ENCODE peak calls at places on chromosomes 12 and 14, in four cellular contexts. Q, X, I and F are unnamed samples.

GRCh38 chr12:110370732-110371141 is 32.8 kb downstream of the ANAPC7 start:
- DNase-seq in I (no peak), X (no peak), Q (no peak), F (no peak)

GRCh38 chr12:104695453-104696148 is 238.9 kb downstream of the CHST11 start:
- DNase-seq in X (no peak), I (no peak), Q (no peak), F (peak; percentile 73)

GRCh38 chr14:87187787-87188186 is 805.2 kb downstream of the GALC start:
- DNase-seq in I (no peak), Q (no peak), X (no peak), F (no peak)

GRCh38 chr14:36905272-36906046 is 243.8 kb downstream of the PAX9 start:
- DNase-seq in I (no peak), X (no peak), Q (no peak), F (no peak)

GRCh38 chr14:38627163-38627562 is 371.3 kb upstream of the CLEC14A start:
- DNase-seq in I (no peak), X (no peak), Q (no peak), F (no peak)

GRCh38 chr12:66725031-66725430 is 46.2 kb upstream of the GRIP1 start:
- DNase-seq in Q (no peak), X (no peak), I (no peak), F (no peak)

GRCh38 chr14:59688224-59689170 is 111.9 kb upstream of the CCDC175 start:
- DNase-seq in Q (peak; percentile 76), X (peak; percentile 38), I (peak; percentile 20), F (no peak)

GRCh38 chr12:27709932-27710591 is 570 bp upstream of the MRPS35 start:
- DNase-seq in X (no peak), I (peak; percentile 66), Q (peak; percentile 47), F (peak; percentile 9)

GRCh38 chr12:104285740-104286537 is 17.6 kb upstream of the EID3 start:
- DNase-seq in X (no peak), Q (no peak), I (no peak), F (no peak)

GRCh38 chr12:79151956-79152355 is 287.4 kb downstream of the SYT1 start:
- DNase-seq in X (no peak), I (no peak), Q (no peak), F (no peak)

GRCh38 chr12:103392722-103393121 is 103.0 kb downstream of the C12orf42 start:
- DNase-seq in I (no peak), Q (no peak), X (no peak), F (peak; percentile 79)

GRCh38 chr14:49766839-49767238 is 1.1 kb upstream of the KLHDC2 start:
- DNase-seq in I (no peak), X (peak; percentile 17), Q (no peak), F (no peak)

GRCh38 chr12:68224613-68225285 is 861 bp downstream of the IL26 start:
- DNase-seq in X (no peak), Q (no peak), I (no peak), F (no peak)

GRCh38 chr12:89472508-89472907 is 52.1 kb downstream of the GALNT4 start:
- DNase-seq in Q (no peak), X (no peak), I (no peak), F (no peak)

GRCh38 chr14:93787465-93788306 is 599 bp downstream of the PRIMA1 start:
- DNase-seq in X (no peak), Q (peak; percentile 76), I (no peak), F (no peak)

GRCh38 chr12:19206493-19207077 is 77.1 kb downstream of the PLEKHA5 start:
- DNase-seq in I (no peak), Q (no peak), X (no peak), F (no peak)

GRCh38 chr12:65787056-65787855 is 37.0 kb upstream of the HMGA2 start:
- DNase-seq in X (no peak), I (no peak), Q (no peak), F (no peak)

GRCh38 chr12:113271853-113272561 is 50.7 kb downstream of the TPCN1 start:
- DNase-seq in Q (no peak), X (peak; percentile 67), I (peak; percentile 74), F (no peak)

GRCh38 chr12:111444314-111444705 is 38.6 kb downstream of the SH2B3 start:
- DNase-seq in X (no peak), Q (no peak), I (no peak), F (peak; percentile 86)

GRCh38 chr12:132427177-132427725 is 62.7 kb upstream of the FBRSL1 start:
- DNase-seq in Q (no peak), X (no peak), I (no peak), F (no peak)

GRCh38 chr12:117360551-117361311 is 695 bp downstream of the NOS1 start:
- DNase-seq in Q (peak; percentile 81), I (no peak), X (peak; percentile 71), F (no peak)

GRCh38 chr14:25006961-25007795 is 42.8 kb downstream of the STXBP6 start:
- DNase-seq in Q (no peak), I (peak; percentile 70), X (no peak), F (no peak)

GRCh38 chr14:30264161-30264560 is 294.8 kb upstream of the G2E3 start:
- DNase-seq in Q (no peak), X (no peak), I (no peak), F (no peak)

GRCh38 chr12:15350643-15351042 is 28.3 kb downstream of the PTPRO start:
- DNase-seq in I (no peak), Q (no peak), X (no peak), F (no peak)

GRCh38 chr12:19382111-19382526 is 57.2 kb upstream of the AEBP2 start:
- DNase-seq in X (no peak), Q (no peak), I (peak; percentile 9), F (peak; percentile 46)

GRCh38 chr12:94289551-94290312 is 141.4 kb downstream of the PLXNC1 start:
- DNase-seq in X (no peak), I (no peak), Q (peak; percentile 31), F (no peak)

GRCh38 chr14:69763761-69764510 is 3.0 kb upstream of the SRSF5 start:
- DNase-seq in I (no peak), X (no peak), Q (no peak), F (no peak)

GRCh38 chr12:14390885-14391530 is 25.5 kb downstream of the ATF7IP start:
- DNase-seq in I (no peak), X (no peak), Q (no peak), F (no peak)

GRCh38 chr12:2820432-2820831 is 8.0 kb downstream of the ITFG2 start:
- DNase-seq in I (no peak), X (no peak), Q (no peak), F (no peak)

GRCh38 chr12:47080725-47081502 is 1.2 kb upstream of the AMIGO2 start:
- DNase-seq in I (no peak), X (no peak), Q (no peak), F (no peak)
- TF ChIP-seq TCF12 in I (no peak), X (no peak), Q (no peak), F (no peak)

GRCh38 chr12:3988519-3989217 is 115.5 kb upstream of the PARP11 start:
- DNase-seq in I (no peak), X (no peak), Q (no peak), F (peak; percentile 36)
- TF ChIP-seq TCF12 in I (no peak), X (no peak), Q (no peak), F (no peak)

DNA sequence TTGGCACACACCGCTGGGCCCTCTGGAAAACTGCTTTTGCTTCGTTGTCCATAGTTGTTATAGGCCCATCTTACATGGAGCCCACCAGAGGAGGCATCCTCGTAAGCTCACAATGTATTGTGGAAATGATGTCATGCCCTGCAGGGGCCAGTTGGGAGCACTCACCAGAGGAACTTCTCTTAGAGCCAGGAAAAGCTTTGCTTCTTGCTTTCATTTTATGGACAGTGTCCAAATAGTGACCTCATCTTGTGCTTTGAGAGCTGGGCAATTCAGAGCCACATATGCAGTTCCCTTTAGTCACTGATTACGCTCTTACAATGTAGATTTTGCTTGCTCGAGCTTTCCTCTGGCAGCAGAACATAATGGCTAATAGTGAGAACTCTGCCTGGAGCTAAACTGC is 275.6 kb downstream of the AACS start:
- DNase-seq in X (no peak), Q (no peak), I (peak; percentile 3), F (no peak)
- TF ChIP-seq TCF12 in X (no peak), Q (no peak), I (no peak), F (no peak)

DNA sequence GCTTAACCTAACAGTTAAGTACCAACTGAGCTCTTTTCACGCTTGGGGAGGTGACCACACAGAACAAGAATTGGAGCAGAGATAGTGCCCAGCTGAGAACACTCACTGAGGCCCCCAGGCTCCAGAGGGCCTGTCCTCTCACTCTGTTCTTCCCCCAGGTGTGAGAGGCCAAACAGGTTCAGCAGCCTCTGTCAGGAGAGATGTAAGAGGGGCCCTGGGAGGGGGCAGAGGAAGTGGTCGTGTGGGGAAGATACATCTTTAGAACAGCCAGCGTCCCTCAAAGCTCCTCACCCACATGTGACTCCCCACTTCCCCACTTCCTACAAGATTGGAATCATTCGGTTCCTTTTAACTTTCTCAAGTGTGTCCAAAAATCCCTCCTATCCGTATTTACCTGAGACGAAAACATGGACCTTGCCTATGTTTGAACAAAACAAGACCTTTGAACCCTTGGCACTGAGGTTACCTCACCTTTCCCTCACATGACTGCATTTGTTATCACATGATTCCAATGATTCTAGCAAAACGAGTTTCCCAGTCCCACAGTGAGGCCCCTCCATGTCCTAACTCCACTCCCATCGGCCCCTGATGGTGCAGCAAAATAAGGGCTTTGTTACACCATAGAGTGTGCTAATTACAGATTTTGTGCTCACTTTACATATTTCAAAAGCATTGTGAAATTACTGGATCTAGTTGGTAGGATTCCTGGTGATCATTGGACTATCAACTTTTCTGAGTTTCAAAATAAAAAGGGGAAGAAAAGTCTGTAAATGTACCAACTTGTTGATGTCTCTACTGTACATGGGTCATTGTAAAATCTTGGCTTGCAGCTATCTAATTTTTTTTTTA is 40.0 kb upstream of the PAPOLA start:
- DNase-seq in X (no peak), Q (no peak), I (peak; percentile 90), F (no peak)
- TF ChIP-seq TCF12 in X (no peak), Q (peak; percentile 11), I (no peak), F (no peak)